ENCODE peak calls at places on chromosomes 6 and 20, in ten cellular contexts. G, S, A, K, D, F, V, E, L and R are unnamed samples.

GRCh38 chr6:30155522-30156261 is 5.3 kb downstream of the TRIM10 start:
- DNase-seq in G (no peak), S (no peak), A (no peak), K (no peak), D (no peak), F (no peak), V (no peak), E (no peak), L (no peak), R (peak)

GRCh38 chr6:124881898-124882579 is 80.2 kb upstream of the RNF217 start:
- DNase-seq in G (no peak), S (peak), A (no peak), K (peak), D (peak), F (peak), V (no peak), E (peak), L (no peak), R (peak)

GRCh38 chr6:938271-939046 is 245.5 kb upstream of the EXOC2 start:
- DNase-seq in G (no peak), S (no peak), A (no peak), K (no peak), D (no peak), F (no peak), V (no peak), E (no peak), L (no peak), R (no peak)

GRCh38 chr20:24995741-24996448 is 3.3 kb upstream of the APMAP start:
- DNase-seq in G (no peak), S (peak), A (peak), K (peak), D (no peak), F (no peak), V (no peak), E (no peak), L (no peak), R (peak)

GRCh38 chr6:84052204-84052882 is 18.8 kb downstream of the MRAP2 start:
- DNase-seq in G (no peak), S (peak), A (no peak), K (peak), D (peak), F (peak), V (peak), E (peak), L (no peak), R (peak)

GRCh38 chr6:96702626-96703025 is 134.7 kb downstream of the GPR63 start:
- DNase-seq in G (no peak), S (no peak), A (no peak), K (no peak), D (no peak), F (no peak), V (no peak), E (no peak), L (no peak), R (no peak)

GRCh38 chr20:40986774-40987173 is 41.8 kb upstream of the TOP1 start:
- DNase-seq in G (no peak), S (no peak), A (no peak), K (no peak), D (no peak), F (no peak), V (no peak), E (no peak), L (no peak), R (no peak)

GRCh38 chr20:3092611-3093379 is 8.3 kb upstream of the AVP start:
- DNase-seq in G (no peak), S (no peak), A (no peak), K (no peak), D (no peak), F (no peak), V (peak), E (peak), L (no peak), R (no peak)

GRCh38 chr20:8132632-8133587 is 844 bp downstream of the PLCB1 start:
- DNase-seq in G (peak), S (no peak), A (peak), K (no peak), D (peak), F (no peak), V (no peak), E (peak), L (peak), R (peak)

GRCh38 chr20:4592316-4593148 is 129.2 kb upstream of the PRND start:
- DNase-seq in G (no peak), S (peak), A (peak), K (no peak), D (peak), F (no peak), V (peak), E (peak), L (peak), R (peak)

GRCh38 chr6:33384581-33385020 is 7.0 kb upstream of the KIFC1 start:
- DNase-seq in G (no peak), S (peak), A (no peak), K (peak), D (no peak), F (peak), V (peak), E (peak), L (no peak), R (peak)

DNA sequence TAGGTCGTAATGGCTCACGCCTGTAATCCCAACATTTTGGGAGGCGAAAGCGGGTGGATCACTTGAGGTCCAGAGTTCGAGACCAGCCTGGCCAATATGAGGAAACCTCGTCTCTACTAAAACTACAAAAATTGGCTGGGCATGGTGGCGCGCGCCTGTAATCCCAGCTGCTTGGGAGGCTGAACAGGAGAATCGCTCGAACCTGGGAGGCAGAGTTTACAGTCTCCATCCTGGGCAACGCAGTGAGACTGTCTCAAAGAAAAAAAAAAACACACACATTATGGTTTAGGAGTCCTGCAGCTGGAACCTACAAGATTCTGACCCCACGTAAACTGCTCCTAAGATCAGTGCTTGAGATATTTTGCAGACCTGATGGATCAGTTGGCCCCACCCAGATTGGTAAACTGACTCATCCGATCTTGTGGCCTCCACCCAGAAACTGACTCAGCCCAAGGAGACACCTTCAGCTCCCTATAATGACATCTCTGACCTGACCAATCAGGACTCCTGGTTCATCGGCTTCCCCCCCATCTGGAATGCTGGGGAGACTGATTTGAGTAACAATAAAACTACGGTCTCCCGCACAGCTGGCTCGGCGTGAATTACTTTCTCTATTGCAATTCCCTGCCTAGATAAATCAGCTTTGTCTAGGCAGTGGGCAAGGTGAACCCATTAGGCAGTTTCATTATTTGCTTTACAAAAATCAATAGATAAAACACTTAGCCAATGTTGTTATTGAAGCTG is 96.2 kb upstream of the BTN3A2 start:
- DNase-seq in G (no peak), S (peak), A (peak), K (no peak), D (no peak), F (no peak), V (peak), E (peak), L (no peak), R (peak)
- H3K4me3 ChIP-seq in G (no peak), S (no peak), A (no peak), K (no peak), D (no peak), F (no peak), V (no peak), E (peak), L (no peak), R (no peak)

DNA sequence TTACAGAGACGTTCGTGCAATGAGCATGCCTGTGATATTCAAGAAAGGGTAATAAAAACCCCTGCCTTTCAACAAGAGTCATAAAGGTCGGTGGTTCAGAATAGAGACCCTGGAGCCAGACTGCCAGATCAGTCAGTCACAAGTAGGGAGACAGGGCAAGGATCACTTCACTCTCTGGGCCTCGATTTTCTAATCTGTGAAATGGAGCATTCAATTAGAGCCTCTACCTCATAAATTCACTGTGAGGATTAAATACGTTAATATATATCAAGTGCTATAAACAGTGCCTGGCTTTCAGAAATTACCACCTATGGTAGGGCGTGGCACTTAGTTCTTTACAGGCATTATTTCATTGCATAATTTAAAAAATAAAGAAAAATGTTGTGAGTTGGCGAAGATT is 43.7 kb upstream of the EYA2 start:
- DNase-seq in G (no peak), S (no peak), A (no peak), K (no peak), D (no peak), F (no peak), V (no peak), E (no peak), L (no peak), R (no peak)
- TF ChIP-seq CTCF in G (no peak), S (no peak), A (no peak), K (no peak), D (no peak), F (no peak), V (no peak), E (no peak), L (no peak), R (no peak)

GRCh38 chr6:87151786-87152527 is 3.4 kb upstream of the ZNF292 start:
- DNase-seq in G (peak), S (peak), A (peak), K (peak), D (peak), F (peak), V (peak), E (peak), L (peak), R (peak)
- H3K4me3 ChIP-seq in G (no peak), S (peak), A (peak), K (peak), D (peak), F (peak), V (peak), E (peak), L (peak), R (peak)

DNA sequence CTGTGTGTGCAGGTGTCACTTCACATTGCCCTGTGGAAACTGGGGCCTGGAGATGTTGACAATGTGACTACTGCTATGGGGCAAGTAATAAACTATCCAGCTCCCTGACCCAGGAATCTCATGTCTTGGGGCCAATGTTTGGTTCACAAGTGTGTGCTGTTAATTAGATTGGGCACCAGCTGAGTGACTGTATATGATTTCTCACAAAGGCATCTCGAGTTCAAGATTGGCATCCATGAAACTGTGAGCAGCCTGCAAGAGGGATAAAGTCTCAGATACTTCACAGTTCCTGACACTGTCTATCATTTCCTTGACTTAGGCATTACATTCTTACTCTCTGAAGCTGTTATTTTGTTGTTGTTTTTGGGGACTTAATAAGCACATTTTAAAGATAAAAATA is 264.0 kb downstream of the PRKN start:
- DNase-seq in G (no peak), S (no peak), A (no peak), K (no peak), D (no peak), F (no peak), V (no peak), E (no peak), L (no peak), R (no peak)
- TF ChIP-seq CTCF in G (no peak), S (no peak), A (no peak), K (no peak), D (no peak), F (no peak), V (no peak), E (no peak), L (no peak), R (no peak)

DNA sequence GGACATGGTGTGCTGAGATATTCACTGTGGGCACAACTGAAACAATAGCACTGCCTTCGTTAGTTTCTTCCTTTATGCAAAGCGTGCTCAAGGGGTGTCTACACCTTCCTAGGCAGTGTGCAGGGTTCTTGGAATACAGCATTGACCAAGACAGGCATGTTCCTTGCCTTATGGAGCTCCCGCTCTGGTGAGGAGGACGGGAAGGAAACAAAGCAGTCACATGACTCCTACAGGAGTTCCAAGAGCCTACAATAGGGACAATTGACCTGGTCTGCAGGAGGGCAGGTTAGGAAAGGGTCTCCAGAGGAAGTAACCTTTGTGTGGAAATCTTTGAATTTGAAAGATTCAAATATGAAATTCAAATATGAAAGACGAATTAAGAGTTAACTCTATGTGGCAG is 25.8 kb upstream of the SIRPB2 start:
- DNase-seq in G (no peak), S (no peak), A (no peak), K (no peak), D (no peak), F (no peak), V (no peak), E (no peak), L (no peak), R (no peak)
- H3K4me3 ChIP-seq in G (no peak), S (no peak), A (no peak), K (no peak), D (no peak), F (no peak), V (no peak), E (no peak), L (no peak), R (no peak)

DNA sequence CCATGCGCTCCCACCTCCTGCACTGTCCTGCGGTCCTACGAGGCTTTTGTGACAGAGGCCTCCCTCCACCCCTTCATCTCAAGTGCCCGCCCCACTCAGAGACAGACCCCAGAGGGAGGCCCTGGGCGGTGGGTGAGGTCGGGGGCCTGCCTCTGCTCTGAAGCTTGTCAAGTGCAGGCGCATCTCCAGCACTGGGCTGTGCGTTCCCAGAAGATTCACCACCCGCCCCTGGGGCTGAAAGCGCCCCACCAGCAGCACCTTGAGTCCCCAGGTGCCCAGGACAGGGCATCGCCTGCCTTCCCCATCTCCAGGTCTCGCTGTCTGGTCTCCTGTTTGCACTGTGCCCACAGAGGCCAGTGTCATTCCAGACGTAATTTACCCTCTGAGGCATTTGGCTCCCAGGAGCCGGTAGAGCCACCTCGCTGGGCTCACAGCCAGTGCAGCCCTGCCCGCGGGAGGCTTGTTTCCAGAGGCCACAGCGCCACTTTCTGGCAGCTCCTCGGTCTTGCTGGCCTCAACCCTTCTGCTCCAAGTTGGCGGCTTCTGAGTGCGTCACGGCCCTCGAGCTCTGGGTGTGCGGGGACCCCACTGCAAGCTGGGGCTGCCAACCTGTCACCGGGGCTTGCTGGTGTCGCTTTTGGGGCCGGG is 191.1 kb downstream of the TAF4 start:
- DNase-seq in G (peak), S (peak), A (no peak), K (peak), D (peak), F (no peak), V (peak), E (no peak), L (no peak), R (peak)
- TF ChIP-seq CTCF in G (no peak), S (peak), A (no peak), K (peak), D (peak), F (peak), V (peak), E (peak), L (no peak), R (peak)

GRCh38 chr20:17825949-17826843 is 126.4 kb downstream of the BANF2 start:
- DNase-seq in G (no peak), S (peak), A (no peak), K (no peak), D (no peak), F (no peak), V (no peak), E (no peak), L (no peak), R (no peak)
- H3K4me3 ChIP-seq in G (no peak), S (no peak), A (no peak), K (no peak), D (no peak), F (no peak), V (no peak), E (no peak), L (no peak), R (no peak)

GRCh38 chr6:113731528-113731927 is 125.6 kb upstream of the MARCKS start:
- DNase-seq in G (no peak), S (no peak), A (peak), K (no peak), D (no peak), F (no peak), V (no peak), E (no peak), L (no peak), R (no peak)

GRCh38 chr6:113733386-113733785 is 123.8 kb upstream of the MARCKS start:
- DNase-seq in G (no peak), S (no peak), A (no peak), K (peak), D (no peak), F (no peak), V (no peak), E (no peak), L (no peak), R (no peak)

GRCh38 chr6:113735487-113735886 is 121.7 kb upstream of the MARCKS start:
- DNase-seq in G (no peak), S (no peak), A (no peak), K (no peak), D (no peak), F (no peak), V (peak), E (peak), L (no peak), R (no peak)

GRCh38 chr6:113734886-113735481 is 122.2 kb upstream of the MARCKS start:
- DNase-seq in G (no peak), S (peak), A (no peak), K (peak), D (no peak), F (peak), V (peak), E (peak), L (no peak), R (peak)

GRCh38 chr6:113732384-113732966 is 124.7 kb upstream of the MARCKS start:
- DNase-seq in G (no peak), S (peak), A (peak), K (peak), D (peak), F (no peak), V (no peak), E (peak), L (no peak), R (peak)
- TF ChIP-seq CTCF in G (no peak), S (no peak), A (no peak), K (no peak), D (peak), F (peak), V (no peak), E (peak), L (no peak), R (peak)